ENCODE peak calls at places on chromosomes 11 and 22, in five cellular contexts. N is cardiac muscle cell, O is ovary, J is heart left ventricle, E is A549. D is an unnamed sample. For H3K4me1, the result is how much of the 10 kb centered on the place peaks cover.

GRCh38 chr11:92811341-92811740 is 158.1 kb upstream of the MTNR1B start:
- DNase-seq in E (no peak), N (no peak), O (no peak), J (no peak), D (no peak)

GRCh38 chr11:120858740-120859139 is 165.2 kb upstream of the TBCEL start:
- DNase-seq in N (peak), E (peak), J (no peak), O (no peak), D (no peak)

GRCh38 chr11:31649567-31649966 is 140.0 kb downstream of the ELP4 start:
- DNase-seq in E (no peak), N (no peak), O (no peak), J (no peak), D (no peak)

GRCh38 chr11:46826310-46827044 is 19.6 kb downstream of the CKAP5 start:
- DNase-seq in O (peak), N (peak), J (peak), E (peak), D (peak)

GRCh38 chr11:43687120-43687791 is 6.7 kb downstream of the HSD17B12 start:
- DNase-seq in O (no peak), N (peak), E (no peak), J (peak), D (peak)

GRCh38 chr22:36077261-36077660 is 48.6 kb upstream of the RBFOX2 start:
- DNase-seq in O (no peak), J (no peak), E (no peak), N (no peak), D (no peak)

GRCh38 chr22:37173709-37174108 is 14.3 kb downstream of the C1QTNF6 start:
- DNase-seq in O (no peak), N (no peak), E (no peak), J (no peak), D (peak)

GRCh38 chr11:86014221-86014620 is 54.7 kb downstream of the PICALM start:
- DNase-seq in N (no peak), E (no peak), J (no peak), O (no peak), D (no peak)

GRCh38 chr22:48576333-48577013 is 1251.2 kb downstream of the BRD1 start:
- DNase-seq in N (peak), J (no peak), O (no peak), E (no peak), D (no peak)

GRCh38 chr11:35247428-35247827 is 108.5 kb downstream of the CD44 start:
- DNase-seq in O (no peak), E (no peak), J (no peak), N (no peak), D (peak)

GRCh38 chr11:46133119-46133518 is 11.9 kb upstream of the PHF21A start:
- DNase-seq in J (peak), E (peak), N (no peak), O (no peak), D (no peak)

GRCh38 chr22:17303840-17304779 is 65.2 kb upstream of the CECR2 start:
- DNase-seq in O (no peak), E (no peak), N (no peak), J (no peak), D (no peak)

GRCh38 chr11:28195449-28195848 is 87.3 kb downstream of the METTL15 start:
- DNase-seq in O (no peak), N (no peak), E (no peak), J (no peak), D (no peak)

GRCh38 chr22:27133951-27134664 is 476.7 kb downstream of the MIAT start:
- DNase-seq in N (no peak), E (peak), J (no peak), O (no peak), D (peak)

GRCh38 chr11:119572481-119573424 is 149.8 kb upstream of the THY1 start:
- DNase-seq in E (no peak), N (no peak), O (no peak), J (no peak), D (no peak)

GRCh38 chr11:94201004-94201465 is 72.4 kb downstream of the PANX1 start:
- DNase-seq in E (peak), O (no peak), N (no peak), J (no peak), D (no peak)

GRCh38 chr11:109583996-109584395 is 162.0 kb downstream of the C11orf87 start:
- DNase-seq in J (no peak), E (no peak), N (no peak), O (no peak), D (no peak)

GRCh38 chr11:80595011-80595410 is 1154.2 kb upstream of the TENM4 start:
- DNase-seq in E (no peak), O (no peak), J (no peak), N (no peak), D (no peak)

GRCh38 chr11:85602551-85603218 is 24.5 kb downstream of the DLG2 start:
- DNase-seq in E (no peak), N (no peak), O (no peak), J (no peak), D (no peak)

GRCh38 chr11:68999093-68999747 is 13.8 kb downstream of the MRGPRF start:
- DNase-seq in E (no peak), N (no peak), O (peak), J (peak), D (no peak)

GRCh38 chr22:46319319-46319718 is 16.2 kb upstream of the TRMU start:
- DNase-seq in E (no peak), J (no peak), N (no peak), O (no peak), D (no peak)

GRCh38 chr11:78192223-78192719 is 3.6 kb downstream of the USP35 start:
- DNase-seq in O (no peak), E (no peak), J (no peak), N (no peak), D (no peak)

GRCh38 chr11:42410251-42410956 is 901.4 kb upstream of the API5 start:
- DNase-seq in N (no peak), J (no peak), E (no peak), O (no peak), D (no peak)

GRCh38 chr22:17739196-17739975 is 34.9 kb downstream of the BID start:
- DNase-seq in E (no peak), N (no peak), O (no peak), J (no peak), D (no peak)

GRCh38 chr11:73401924-73402833 is 26.0 kb downstream of the RELT start:
- DNase-seq in J (no peak), O (no peak), E (no peak), N (no peak), D (no peak)

GRCh38 chr22:37457093-37457893 is 28.9 kb downstream of the MFNG start:
- DNase-seq in N (peak), E (peak), O (peak), J (peak), D (peak)

GRCh38 chr11:110182886-110183285 is 89.7 kb downstream of the ZC3H12C start:
- DNase-seq in J (no peak), E (no peak), O (no peak), N (no peak), D (no peak)

GRCh38 chr22:37053310-37054077 is 2.0 kb downstream of the KCTD17 start:
- DNase-seq in J (peak), E (no peak), O (no peak), N (peak), D (no peak)

GRCh38 chr22:40491990-40492631 is 121.7 kb downstream of the SGSM3 start:
- DNase-seq in N (peak), O (no peak), J (peak), E (no peak), D (no peak)

GRCh38 chr11:41983458-41983857 is 524.0 kb upstream of the LRRC4C start:
- DNase-seq in N (no peak), E (no peak), O (no peak), J (no peak), D (no peak)

GRCh38 chr22:23570681-23571080 is 9.4 kb downstream of the IGLL1 start:
- DNase-seq in E (no peak), J (no peak), O (no peak), N (no peak), D (no peak)

GRCh38 chr11:84022695-84023094 is 736.5 kb upstream of the CCDC90B start:
- DNase-seq in E (no peak), J (no peak), N (no peak), O (no peak), D (no peak)

GRCh38 chr11:19871531-19871930 is 158.9 kb downstream of the NAV2 start:
- DNase-seq in E (no peak), O (no peak), J (no peak), N (no peak), D (no peak)

GRCh38 chr22:33697640-33698039 is 222.6 kb downstream of the LARGE1 start:
- DNase-seq in E (no peak), O (no peak), N (no peak), J (no peak), D (no peak)

GRCh38 chr11:75513250-75513649 is 12.5 kb downstream of the GDPD5 start:
- DNase-seq in N (no peak), E (peak), J (no peak), O (no peak), D (no peak)

GRCh38 chr11:115920087-115920461 is 415.9 kb upstream of the CADM1 start:
- DNase-seq in O (no peak), E (no peak), N (no peak), J (no peak), D (no peak)

GRCh38 chr22:20619042-20619892 is 111.9 kb downstream of the MED15 start:
- DNase-seq in O (no peak), E (no peak), J (no peak), N (no peak), D (no peak)

GRCh38 chr11:68202165-68202564 is 10.9 kb downstream of the KMT5B start:
- DNase-seq in E (no peak), J (no peak), N (no peak), O (no peak), D (no peak)

GRCh38 chr11:86658534-86658933 is 13.9 kb downstream of the ME3 start:
- DNase-seq in O (no peak), E (no peak), J (no peak), N (no peak), D (no peak)

GRCh38 chr11:65013130-65013691 is 749 bp upstream of the ARL2 start:
- DNase-seq in O (peak), E (no peak), N (no peak), J (peak), D (peak)
- TF ChIP-seq CTCF in O (no peak), E (peak), N (peak), J (peak), D (no peak)

DNA sequence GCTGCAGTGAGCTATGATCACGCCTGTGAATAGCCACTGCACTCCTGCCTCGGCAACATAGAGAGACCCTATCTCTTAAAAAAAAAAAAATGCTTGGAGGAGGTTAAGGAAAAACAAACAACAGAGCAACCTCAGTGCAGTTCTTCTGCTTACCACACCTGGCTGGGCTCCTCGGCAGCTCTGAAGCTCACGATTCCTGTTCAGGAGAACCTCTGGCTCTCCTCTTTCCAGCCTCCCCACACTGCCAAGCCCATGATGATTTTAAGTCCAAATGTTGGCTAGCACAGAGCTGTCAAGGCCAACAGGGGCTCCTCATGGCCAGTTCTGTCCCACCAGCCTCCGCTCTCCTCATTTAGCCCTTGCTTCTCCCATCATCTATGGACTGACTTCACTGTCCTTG is 69.7 kb upstream of the ARFGAP3 start:
- DNase-seq in N (no peak), E (no peak), O (no peak), J (no peak), D (no peak)
- H3K4me1 ChIP-seq in N (under half), E (half or more), O (under half), J (half or more), D (under half)

DNA sequence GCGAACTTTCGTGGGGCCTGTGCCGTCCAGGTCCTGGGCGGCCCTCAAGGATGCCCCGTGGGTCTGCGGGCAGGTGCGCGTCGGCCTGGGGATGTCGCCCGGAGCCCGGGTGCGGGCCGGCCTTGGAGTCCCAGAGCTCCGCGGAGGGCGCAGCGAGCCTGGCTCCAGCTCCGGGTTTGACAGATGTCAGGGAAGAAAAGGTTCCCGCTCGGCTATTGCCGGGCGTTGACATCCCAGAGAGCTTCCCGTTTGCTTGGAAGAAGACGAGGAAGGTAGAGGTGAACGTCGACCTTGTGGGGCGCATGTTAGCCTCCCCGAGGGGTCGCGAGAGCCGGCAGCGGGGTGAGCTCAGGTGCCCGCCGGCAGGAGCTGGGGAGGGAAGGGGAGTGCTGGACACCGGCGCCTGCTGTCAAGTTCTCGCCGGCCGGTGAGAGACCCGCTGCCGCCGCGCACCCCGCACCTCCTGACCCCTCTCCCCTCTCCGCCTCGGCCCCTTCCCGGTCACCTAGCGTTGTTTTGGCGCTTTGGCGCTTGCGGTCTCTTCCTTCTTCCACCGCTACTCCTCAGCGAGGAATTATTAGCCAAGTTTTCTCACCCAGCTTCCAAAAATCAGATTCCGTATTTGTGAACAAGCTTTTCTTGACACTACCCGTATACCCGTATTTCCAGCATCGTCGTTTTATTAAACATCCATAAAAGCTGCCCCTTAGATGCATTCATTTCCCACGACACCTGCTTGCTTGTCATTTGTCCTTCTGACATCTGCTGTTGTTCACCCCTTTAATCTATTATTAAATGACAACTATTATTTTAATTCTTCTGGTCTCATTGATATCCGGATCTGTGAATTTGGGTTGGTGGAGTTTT is 1.3 kb downstream of the BMAL1 start:
- DNase-seq in O (peak), E (no peak), N (peak), J (no peak), D (no peak)
- TF ChIP-seq CTCF in O (no peak), E (no peak), N (no peak), J (no peak), D (no peak)

GRCh38 chr11:95700471-95700817 is 89.1 kb downstream of the FAM76B start:
- DNase-seq in O (no peak), J (no peak), N (no peak), E (no peak), D (no peak)
- H3K4me1 ChIP-seq in O (under half), J (under half), N (under half), E (under half), D (under half)